ENCODE peak calls at places on chromosomes 7 and 10, in six cellular contexts. S is Panc1, Z is LNCaP clone FGC, N is epithelial cell of esophagus, C is cardiac fibroblast, I is fibroblast of mammary gland. U is an unnamed sample.

GRCh38 chr7:32142649-32143048 is 72.4 kb upstream of the PDE1C start:
- DNase-seq in Z (no peak), I (peak), S (no peak), C (peak), N (no peak), U (no peak)

GRCh38 chr10:93461807-93462178 is 20.3 kb downstream of the MYOF start:
- DNase-seq in S (no peak), C (peak), I (peak), Z (no peak), N (peak), U (no peak)

GRCh38 chr10:49167629-49168540 is 20.3 kb downstream of the TMEM273 start:
- DNase-seq in S (no peak), Z (no peak), I (no peak), C (no peak), N (no peak), U (no peak)

GRCh38 chr10:71131096-71131495 is 81.3 kb upstream of the UNC5B start:
- DNase-seq in I (no peak), S (no peak), Z (no peak), C (no peak), N (no peak), U (no peak)

GRCh38 chr10:71694567-71694968 is 25.0 kb downstream of the C10orf105 start:
- DNase-seq in I (no peak), C (no peak), Z (no peak), N (no peak), S (no peak), U (no peak)

GRCh38 chr10:104300002-104300735 is 31.2 kb downstream of the GSTO2 start:
- DNase-seq in I (peak), S (no peak), C (peak), Z (no peak), N (no peak), U (peak)

GRCh38 chr10:34758447-34758996 is 56.6 kb downstream of the PARD3 start:
- DNase-seq in C (peak), S (peak), I (peak), N (peak), Z (no peak), U (no peak)

GRCh38 chr7:38728145-38728544 is 97.0 kb upstream of the AMPH start:
- DNase-seq in I (peak), C (peak), N (peak), Z (no peak), S (no peak), U (no peak)

GRCh38 chr7:156160811-156161210 is 348.5 kb upstream of the SHH start:
- DNase-seq in Z (no peak), I (no peak), C (no peak), N (no peak), S (no peak), U (no peak)

GRCh38 chr7:29292886-29293658 is 98.5 kb downstream of the CHN2 start:
- DNase-seq in S (no peak), C (no peak), N (no peak), I (no peak), Z (no peak), U (no peak)

GRCh38 chr10:78865518-78865835 is 203.3 kb upstream of the ZMIZ1 start:
- DNase-seq in Z (no peak), N (no peak), S (no peak), C (no peak), I (peak), U (no peak)

GRCh38 chr10:98033515-98033914 is 3.1 kb upstream of the CRTAC1 start:
- DNase-seq in N (no peak), I (no peak), S (no peak), C (no peak), Z (no peak), U (no peak)

GRCh38 chr10:98029149-98030092 is 1.0 kb downstream of the CRTAC1 start:
- DNase-seq in C (no peak), N (no peak), Z (no peak), S (no peak), I (no peak), U (no peak)

GRCh38 chr10:98030093-98030821 is at the start of gene CRTAC1:
- DNase-seq in I (no peak), S (no peak), C (no peak), N (peak), Z (no peak), U (no peak)

GRCh38 chr10:98030991-98031431 is 590 bp upstream of the CRTAC1 start:
- DNase-seq in N (no peak), Z (no peak), S (no peak), C (no peak), I (no peak), U (no peak)

GRCh38 chr10:98031440-98031839 is 1.0 kb upstream of the CRTAC1 start:
- DNase-seq in S (no peak), C (no peak), N (no peak), Z (no peak), I (no peak), U (no peak)
- H3K4me3 ChIP-seq in S (no peak), C (no peak), N (no peak), Z (no peak), I (no peak), U (no peak)

GRCh38 chr7:55109384-55110167 is 90.8 kb downstream of the EGFR start:
- DNase-seq in I (peak), S (no peak), Z (no peak), C (peak), N (peak), U (no peak)
- H3K4me3 ChIP-seq in I (no peak), S (no peak), Z (no peak), C (no peak), N (peak), U (no peak)

GRCh38 chr7:51104278-51104677 is 212.3 kb downstream of the COBL start:
- DNase-seq in Z (no peak), I (no peak), S (no peak), C (no peak), N (no peak), U (no peak)
- H3K4me3 ChIP-seq in Z (no peak), I (no peak), S (no peak), C (no peak), N (no peak), U (no peak)

DNA sequence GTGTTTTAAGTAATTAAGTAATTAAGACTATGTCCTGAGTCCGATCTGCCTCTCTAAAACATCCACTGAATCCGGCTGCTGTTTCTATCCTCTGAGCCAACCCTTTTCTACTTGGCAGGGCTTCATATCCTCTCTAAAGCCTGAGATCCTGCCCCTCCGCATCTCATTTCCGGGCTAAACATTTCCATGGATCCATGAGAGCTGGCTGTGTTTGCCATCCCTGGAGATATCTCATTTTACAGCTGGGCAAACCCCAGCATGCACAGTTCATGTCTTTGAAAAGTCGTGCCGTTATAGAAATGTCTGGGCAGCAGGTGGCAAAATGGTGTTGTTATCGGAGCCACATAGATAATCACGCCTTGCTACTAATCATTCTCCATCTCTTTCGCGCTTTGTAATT is 1189.0 kb downstream of the TYW1 start:
- DNase-seq in C (no peak), N (no peak), S (no peak), I (no peak), Z (no peak), U (no peak)
- H3K4me3 ChIP-seq in C (no peak), N (no peak), S (no peak), I (no peak), Z (no peak), U (no peak)

GRCh38 chr10:133411523-133412380 is 12.7 kb downstream of the SPRN start:
- DNase-seq in I (no peak), N (no peak), S (no peak), C (no peak), Z (no peak), U (no peak)
- H3K4me3 ChIP-seq in I (no peak), N (no peak), S (no peak), C (no peak), Z (no peak), U (no peak)

DNA sequence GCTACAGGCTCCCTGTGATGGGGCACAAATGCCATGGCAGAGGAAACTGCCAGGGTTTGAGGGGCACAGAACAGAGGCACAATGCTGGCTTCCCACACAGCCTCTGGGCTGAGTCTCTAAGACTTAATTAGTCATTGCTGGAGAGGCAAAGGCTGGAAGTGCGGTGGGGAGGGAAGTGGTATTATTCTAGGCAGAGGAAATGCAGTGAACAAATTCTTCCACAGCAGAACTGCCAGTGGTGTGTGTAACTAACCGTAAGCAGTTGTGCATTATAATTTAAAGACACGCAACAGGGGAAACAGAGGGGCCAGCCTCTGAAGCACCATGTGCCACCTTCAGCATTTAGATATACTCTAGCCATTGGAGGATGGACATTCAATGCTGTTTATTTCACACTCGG is 12.8 kb downstream of the ICA1 start:
- DNase-seq in S (no peak), C (no peak), N (no peak), I (no peak), Z (no peak), U (no peak)
- H3K4me3 ChIP-seq in S (no peak), C (no peak), N (no peak), I (no peak), Z (no peak), U (no peak)

GRCh38 chr10:68202965-68203358 is 29.0 kb downstream of the ATOH7 start:
- DNase-seq in I (peak), Z (no peak), C (peak), S (no peak), N (peak), U (no peak)
- H3K4me3 ChIP-seq in I (no peak), Z (no peak), C (no peak), S (no peak), N (no peak), U (no peak)

GRCh38 chr10:88992945-88993537 is 2.4 kb downstream of the FAS start:
- DNase-seq in I (peak), S (no peak), Z (peak), C (peak), N (peak), U (no peak)
- H3K4me3 ChIP-seq in I (peak), S (peak), Z (no peak), C (peak), N (peak), U (no peak)

DNA sequence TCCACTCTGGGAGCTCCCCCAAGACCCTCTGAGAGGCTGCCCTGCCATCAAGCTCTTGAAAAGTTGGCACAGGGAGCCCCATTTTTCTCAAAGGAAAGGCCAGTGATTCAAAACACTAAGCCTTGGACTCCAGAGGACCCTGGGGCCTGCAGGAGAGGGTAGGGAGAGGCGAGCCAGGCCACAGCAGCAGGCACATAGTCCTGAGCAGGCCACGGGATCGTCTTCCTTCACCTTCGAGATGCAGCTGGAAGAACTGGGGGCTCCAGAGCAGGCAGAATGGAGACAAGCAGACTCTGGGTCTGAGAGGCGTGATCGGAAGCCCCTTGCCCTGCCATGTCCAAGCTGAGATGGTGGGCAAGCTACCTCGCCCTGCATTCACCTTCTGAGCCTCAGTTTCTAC is 13.9 kb downstream of the TNS3 start:
- DNase-seq in N (no peak), I (no peak), S (no peak), Z (no peak), C (no peak), U (no peak)
- H3K4me3 ChIP-seq in N (no peak), I (no peak), S (no peak), Z (no peak), C (no peak), U (no peak)

DNA sequence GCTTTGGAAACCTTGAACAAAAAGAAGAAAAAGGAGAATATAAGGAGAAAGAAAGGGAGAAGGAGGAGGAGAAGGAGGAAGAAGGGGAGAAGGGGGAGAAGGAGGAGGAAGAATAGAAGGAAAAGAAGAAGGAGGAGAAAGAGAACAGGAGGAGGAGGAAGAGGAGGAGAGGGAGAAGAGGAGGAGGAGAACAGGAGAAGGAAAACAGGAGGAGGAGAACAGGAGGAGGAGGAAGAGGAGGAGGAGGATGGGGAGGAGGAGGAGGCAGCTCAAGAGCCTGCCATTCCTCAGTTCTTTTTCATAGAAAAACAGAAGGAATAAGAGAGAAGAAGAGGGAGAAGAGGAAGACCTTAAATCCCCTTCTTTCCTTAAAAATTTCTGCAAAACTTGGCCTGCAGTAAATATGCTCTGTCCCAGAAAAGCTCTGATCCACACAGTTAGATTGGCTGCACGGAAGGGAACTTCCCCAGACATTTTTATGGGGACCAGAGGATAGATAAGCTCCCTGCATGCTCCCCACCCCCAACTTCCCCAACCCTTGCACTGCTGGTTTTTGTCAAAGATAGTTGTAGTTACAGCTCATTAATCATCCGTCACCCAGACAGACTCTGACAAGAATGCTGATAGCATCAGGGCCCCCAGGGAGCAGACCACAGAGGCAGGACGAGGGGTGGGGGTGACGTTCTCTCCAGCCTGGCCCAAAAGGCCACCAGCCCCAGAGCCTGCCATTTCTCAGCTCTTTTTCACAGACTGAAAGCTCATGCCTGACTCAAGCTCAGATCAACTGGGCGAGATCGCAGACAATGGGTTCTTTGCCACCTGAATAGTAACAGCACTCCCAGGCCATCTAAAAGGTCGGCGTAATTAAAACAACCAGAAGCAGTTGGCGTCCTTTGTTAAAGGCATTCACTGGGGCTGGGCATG is 34.5 kb upstream of the LYZL1 start:
- DNase-seq in I (no peak), C (no peak), N (no peak), S (no peak), Z (no peak), U (peak)
- H3K4me3 ChIP-seq in I (no peak), C (no peak), N (no peak), S (no peak), Z (no peak), U (no peak)

U was measured in trophoblast cell.